ENCODE peak calls at places on chromosomes 2 and 18, in ten cellular contexts. A, R, T, Y, J, X, I, S, Q and C are unnamed samples.

GRCh38 chr2:40317047-40317446 is 134.8 kb downstream of the SLC8A1 start:
- DNase-seq in A (no peak), R (peak), T (no peak), Y (no peak), J (no peak), X (no peak), I (no peak), S (no peak), Q (no peak), C (no peak)

GRCh38 chr2:64322433-64322832 is 131.5 kb upstream of the LGALSL start:
- DNase-seq in A (no peak), R (no peak), T (no peak), Y (no peak), J (no peak), X (peak), I (no peak), S (no peak), Q (no peak), C (no peak)

GRCh38 chr2:205714058-205714776 is 31.9 kb downstream of the NRP2 start:
- DNase-seq in A (peak), R (no peak), T (no peak), Y (no peak), J (no peak), X (no peak), I (no peak), S (no peak), Q (no peak), C (no peak)

GRCh38 chr2:69213201-69213600 is 173.8 kb downstream of the GFPT1 start:
- DNase-seq in A (no peak), R (no peak), T (no peak), Y (no peak), J (no peak), X (no peak), I (no peak), S (no peak), Q (peak), C (no peak)

GRCh38 chr18:74196220-74197119 is 48.1 kb downstream of the TIMM21 start:
- DNase-seq in A (peak), R (peak), T (peak), Y (peak), J (no peak), X (no peak), I (no peak), S (peak), Q (peak), C (no peak)

GRCh38 chr2:16508061-16508851 is 157.4 kb downstream of the CYRIA start:
- DNase-seq in A (peak), R (peak), T (peak), Y (peak), J (peak), X (peak), I (peak), S (no peak), Q (peak), C (peak)

GRCh38 chr2:118588826-118589225 is 258.6 kb downstream of the EN1 start:
- DNase-seq in A (peak), R (no peak), T (no peak), Y (no peak), J (no peak), X (no peak), I (no peak), S (no peak), Q (no peak), C (no peak)

GRCh38 chr2:6642011-6642410 is 223.7 kb downstream of the CMPK2 start:
- DNase-seq in A (no peak), R (no peak), T (no peak), Y (no peak), J (no peak), X (no peak), I (no peak), S (no peak), Q (no peak), C (no peak)

GRCh38 chr18:35526476-35527120 is 28.8 kb upstream of the INO80C start:
- DNase-seq in A (no peak), R (no peak), T (peak), Y (no peak), J (peak), X (no peak), I (no peak), S (no peak), Q (no peak), C (no peak)

GRCh38 chr2:218607436-218608115 is at the start of gene PLCD4:
- DNase-seq in A (no peak), R (peak), T (peak), Y (peak), J (no peak), X (no peak), I (peak), S (no peak), Q (peak), C (no peak)

GRCh38 chr2:10688921-10689807 is 611 bp downstream of the NOL10 start:
- DNase-seq in A (no peak), R (no peak), T (peak), Y (peak), J (no peak), X (no peak), I (peak), S (no peak), Q (peak), C (peak)

GRCh38 chr18:49335677-49336076 is 124.8 kb downstream of the DYM start:
- DNase-seq in A (no peak), R (peak), T (no peak), Y (no peak), J (no peak), X (no peak), I (no peak), S (no peak), Q (peak), C (no peak)

GRCh38 chr2:232800166-232800565 is 23.8 kb upstream of the KCNJ13 start:
- DNase-seq in A (no peak), R (no peak), T (no peak), Y (no peak), J (no peak), X (no peak), I (no peak), S (no peak), Q (no peak), C (no peak)

GRCh38 chr18:48472610-48473009 is 63.4 kb upstream of the ZBTB7C start:
- DNase-seq in A (no peak), R (no peak), T (no peak), Y (no peak), J (no peak), X (no peak), I (no peak), S (no peak), Q (no peak), C (no peak)

GRCh38 chr2:227006189-227006897 is 157.7 kb downstream of the COL4A4 start:
- DNase-seq in A (no peak), R (no peak), T (no peak), Y (no peak), J (no peak), X (no peak), I (no peak), S (no peak), Q (no peak), C (no peak)

GRCh38 chr2:176680916-176681315 is 411.7 kb downstream of the MTX2 start:
- DNase-seq in A (no peak), R (no peak), T (no peak), Y (no peak), J (no peak), X (no peak), I (no peak), S (no peak), Q (no peak), C (no peak)

GRCh38 chr2:151302879-151303278 is 13.4 kb upstream of the NMI start:
- DNase-seq in A (no peak), R (peak), T (no peak), Y (no peak), J (no peak), X (no peak), I (no peak), S (no peak), Q (no peak), C (no peak)

DNA sequence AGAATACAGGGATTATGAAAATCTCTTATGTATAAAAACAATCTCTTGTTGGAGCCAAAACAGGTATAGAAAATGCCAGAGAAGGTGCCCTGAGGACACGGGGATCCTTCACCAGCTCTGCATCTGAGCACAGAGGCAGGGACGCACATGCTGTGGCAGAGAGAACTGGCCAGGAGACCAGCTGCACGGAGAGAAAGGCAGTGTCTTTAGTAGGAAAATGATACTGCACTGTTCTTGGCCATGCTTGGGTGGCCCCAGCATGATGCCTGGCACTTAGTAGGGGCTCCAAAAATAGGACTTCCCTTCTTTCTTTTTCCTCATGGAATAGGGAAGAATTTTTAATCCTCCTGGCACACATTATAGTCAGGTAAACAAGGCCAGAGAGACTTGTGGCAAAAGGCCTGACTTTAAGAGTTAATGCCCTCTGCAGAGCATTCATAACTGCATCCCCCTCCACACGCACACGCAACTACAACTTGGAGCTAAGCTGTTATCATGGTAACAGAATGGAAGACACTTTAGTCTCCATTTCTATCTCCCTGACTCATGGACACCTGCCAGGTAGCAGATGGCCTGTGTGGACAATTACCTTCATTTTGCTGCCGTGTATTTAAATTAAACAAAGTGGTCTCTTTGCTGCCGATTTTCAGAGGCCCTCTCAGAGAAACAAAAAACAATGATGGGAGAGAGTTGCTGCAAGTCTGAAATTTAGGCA is 59.7 kb upstream of the DNMT3A start:
- DNase-seq in A (no peak), R (no peak), T (no peak), Y (no peak), J (no peak), X (no peak), I (no peak), S (no peak), Q (peak), C (no peak)
- H3K27ac ChIP-seq in A (peak), R (no peak), T (no peak), Y (no peak), J (no peak), X (no peak), I (no peak), S (no peak), Q (peak), C (no peak)

GRCh38 chr2:241359481-241360045 is 3.5 kb downstream of the FARP2 start:
- DNase-seq in A (no peak), R (no peak), T (peak), Y (peak), J (no peak), X (no peak), I (no peak), S (no peak), Q (no peak), C (no peak)

GRCh38 chr2:241368643-241369042 is 12.6 kb downstream of the FARP2 start:
- DNase-seq in A (no peak), R (no peak), T (no peak), Y (no peak), J (no peak), X (no peak), I (no peak), S (no peak), Q (no peak), C (no peak)

GRCh38 chr2:241363316-241363879 is 7.3 kb downstream of the FARP2 start:
- DNase-seq in A (no peak), R (no peak), T (peak), Y (no peak), J (no peak), X (no peak), I (peak), S (no peak), Q (no peak), C (no peak)

GRCh38 chr2:241364781-241365180 is 8.7 kb downstream of the FARP2 start:
- DNase-seq in A (no peak), R (no peak), T (no peak), Y (no peak), J (no peak), X (no peak), I (no peak), S (no peak), Q (no peak), C (no peak)
- H3K4me3 ChIP-seq in A (no peak), R (no peak), T (no peak), Y (no peak), J (no peak), X (no peak), I (no peak), S (no peak), Q (no peak), C (no peak)

GRCh38 chr18:77127769-77128671 is 4.6 kb downstream of the MBP start:
- DNase-seq in A (no peak), R (peak), T (peak), Y (peak), J (no peak), X (no peak), I (peak), S (peak), Q (no peak), C (no peak)

GRCh38 chr18:77119101-77119850 is 13.3 kb downstream of the MBP start:
- DNase-seq in A (no peak), R (no peak), T (no peak), Y (peak), J (no peak), X (no peak), I (no peak), S (no peak), Q (no peak), C (no peak)

GRCh38 chr18:77124452-77124922 is 8.1 kb downstream of the MBP start:
- DNase-seq in A (no peak), R (no peak), T (no peak), Y (no peak), J (no peak), X (no peak), I (no peak), S (peak), Q (no peak), C (no peak)

GRCh38 chr18:77119851-77120491 is 12.6 kb downstream of the MBP start:
- DNase-seq in A (no peak), R (no peak), T (no peak), Y (peak), J (no peak), X (no peak), I (no peak), S (no peak), Q (no peak), C (no peak)

GRCh38 chr18:77123313-77124231 is 9.0 kb downstream of the MBP start:
- DNase-seq in A (no peak), R (no peak), T (no peak), Y (no peak), J (no peak), X (no peak), I (no peak), S (no peak), Q (no peak), C (no peak)
- H3K27ac ChIP-seq in A (no peak), R (peak), T (no peak), Y (no peak), J (no peak), X (no peak), I (peak), S (peak), Q (no peak), C (no peak)

GRCh38 chr2:127630409-127631183 is 15.4 kb upstream of the GPR17 start:
- DNase-seq in A (no peak), R (no peak), T (no peak), Y (no peak), J (no peak), X (peak), I (peak), S (no peak), Q (no peak), C (peak)

GRCh38 chr2:127632592-127633489 is 13.1 kb upstream of the GPR17 start:
- DNase-seq in A (no peak), R (no peak), T (no peak), Y (no peak), J (no peak), X (peak), I (peak), S (no peak), Q (no peak), C (no peak)

GRCh38 chr2:127631184-127631996 is 14.6 kb upstream of the GPR17 start:
- DNase-seq in A (no peak), R (no peak), T (no peak), Y (no peak), J (no peak), X (peak), I (peak), S (no peak), Q (no peak), C (no peak)

GRCh38 chr2:127633556-127634065 is 12.3 kb upstream of the GPR17 start:
- DNase-seq in A (no peak), R (no peak), T (no peak), Y (no peak), J (no peak), X (peak), I (peak), S (no peak), Q (no peak), C (no peak)

GRCh38 chr2:127631997-127632581 is 13.9 kb upstream of the GPR17 start:
- DNase-seq in A (no peak), R (no peak), T (no peak), Y (no peak), J (no peak), X (peak), I (peak), S (no peak), Q (no peak), C (no peak)
- H3K4me3 ChIP-seq in A (no peak), R (no peak), T (no peak), Y (no peak), J (no peak), X (no peak), I (no peak), S (no peak), Q (no peak), C (no peak)

GRCh38 chr2:224954980-224955379 is 87.3 kb downstream of the DOCK10 start:
- DNase-seq in A (no peak), R (no peak), T (no peak), Y (no peak), J (no peak), X (no peak), I (no peak), S (no peak), Q (no peak), C (no peak)

GRCh38 chr2:224958466-224958857 is 83.8 kb downstream of the DOCK10 start:
- DNase-seq in A (no peak), R (no peak), T (no peak), Y (no peak), J (no peak), X (no peak), I (no peak), S (no peak), Q (no peak), C (no peak)

GRCh38 chr2:224956706-224957105 is 85.6 kb downstream of the DOCK10 start:
- DNase-seq in A (no peak), R (no peak), T (no peak), Y (no peak), J (no peak), X (no peak), I (no peak), S (no peak), Q (no peak), C (no peak)

GRCh38 chr2:224958873-224959272 is 83.4 kb downstream of the DOCK10 start:
- DNase-seq in A (no peak), R (no peak), T (no peak), Y (no peak), J (no peak), X (no peak), I (no peak), S (no peak), Q (no peak), C (no peak)

GRCh38 chr2:224957540-224958465 is 84.5 kb downstream of the DOCK10 start:
- DNase-seq in A (peak), R (no peak), T (no peak), Y (no peak), J (no peak), X (no peak), I (no peak), S (no peak), Q (no peak), C (no peak)
- H3K27ac ChIP-seq in A (peak), R (no peak), T (peak), Y (no peak), J (no peak), X (no peak), I (no peak), S (peak), Q (no peak), C (no peak)

GRCh38 chr18:55250729-55251128 is 291.5 kb upstream of the CCDC68 start:
- DNase-seq in A (no peak), R (no peak), T (no peak), Y (no peak), J (no peak), X (no peak), I (no peak), S (no peak), Q (no peak), C (no peak)
- H3K4me3 ChIP-seq in A (no peak), R (no peak), T (no peak), Y (no peak), J (no peak), X (no peak), I (no peak), S (no peak), Q (no peak), C (no peak)

GRCh38 chr2:96330407-96330806 is 5.2 kb upstream of the NCAPH start:
- DNase-seq in A (no peak), R (peak), T (no peak), Y (no peak), J (no peak), X (no peak), I (no peak), S (no peak), Q (no peak), C (no peak)
- H3K27ac ChIP-seq in A (no peak), R (no peak), T (no peak), Y (no peak), J (no peak), X (no peak), I (no peak), S (no peak), Q (no peak), C (peak)